ENCODE peak calls at places on chromosomes 2 and 18, in four cellular contexts. D is BJ, T is pancreas, G is COR-L47. Y is an unnamed sample.

GRCh38 chr2:31137211-31138036 is 816 bp downstream of the GALNT14 start:
- DNase-seq in D (no peak), T (no peak), G (no peak), Y (no peak)

GRCh38 chr2:186108470-186108869 is 369.9 kb downstream of the FSIP2 start:
- DNase-seq in D (no peak), T (no peak), G (no peak), Y (no peak)

GRCh38 chr2:207046642-207047213 is 107.4 kb downstream of the CPO start:
- DNase-seq in D (no peak), T (no peak), G (peak; percentile 55), Y (no peak)

GRCh38 chr2:65279756-65280155 is 52.1 kb downstream of the ACTR2 start:
- DNase-seq in D (no peak), T (no peak), G (no peak), Y (no peak)

GRCh38 chr2:218883491-218884490 is 3.1 kb downstream of the WNT10A start:
- DNase-seq in D (no peak), T (peak; percentile 43), G (no peak), Y (no peak)

GRCh38 chr2:23566236-23567142 is 181.5 kb downstream of the KLHL29 start:
- DNase-seq in D (no peak), T (no peak), G (peak; percentile 21), Y (no peak)

GRCh38 chr2:57843158-57843557 is 203.4 kb upstream of the VRK2 start:
- DNase-seq in D (no peak), T (no peak), G (no peak), Y (no peak)

GRCh38 chr2:96927420-96928171 is 57.7 kb upstream of the SEMA4C start:
- DNase-seq in D (no peak), T (no peak), G (peak; percentile 78), Y (no peak)

GRCh38 chr18:54250846-54251251 is 18.5 kb upstream of the POLI start:
- DNase-seq in D (no peak), T (no peak), G (no peak), Y (no peak)

GRCh38 chr2:133986076-133986837 is 267.6 kb upstream of the MGAT5 start:
- DNase-seq in D (no peak), T (no peak), G (no peak), Y (no peak)

GRCh38 chr2:177171418-177171865 is 41.2 kb upstream of the HNRNPA3 start:
- DNase-seq in D (no peak), T (peak; percentile 28), G (no peak), Y (no peak)

GRCh38 chr2:167404896-167405295 is 516.6 kb downstream of the XIRP2 start:
- DNase-seq in D (no peak), T (no peak), G (no peak), Y (no peak)

GRCh38 chr2:193679850-193680249 is 1485.1 kb upstream of the TMEFF2 start:
- DNase-seq in D (no peak), T (no peak), G (no peak), Y (no peak)

GRCh38 chr2:6929196-6929874 is 12.1 kb downstream of the RNF144A start:
- DNase-seq in D (no peak), T (no peak), G (no peak), Y (no peak)

GRCh38 chr2:75375646-75376582 is 176.6 kb upstream of the TACR1 start:
- DNase-seq in D (peak; percentile 24), T (no peak), G (no peak), Y (no peak)

GRCh38 chr2:159959136-159959535 is 103.3 kb downstream of the PLA2R1 start:
- DNase-seq in D (no peak), T (no peak), G (no peak), Y (no peak)

GRCh38 chr2:166127217-166128155 is at the start of gene SCN1A:
- DNase-seq in D (no peak), T (no peak), G (peak; percentile 76), Y (peak; percentile 9)

GRCh38 chr2:229922449-229923386 is at the start of gene FBXO36:
- DNase-seq in D (no peak), T (peak; percentile 87), G (peak; percentile 70), Y (peak; percentile 80)

GRCh38 chr2:239215136-239215925 is 185.5 kb downstream of the HDAC4 start:
- DNase-seq in D (no peak), T (no peak), G (no peak), Y (no peak)

GRCh38 chr2:16186661-16187516 is 246.5 kb downstream of the MYCN start:
- DNase-seq in D (no peak), T (no peak), G (no peak), Y (no peak)

GRCh38 chr2:158099716-158100115 is 2.0 kb upstream of the UPP2 start:
- DNase-seq in D (no peak), T (no peak), G (no peak), Y (no peak)

GRCh38 chr2:179569834-179570233 is 291.6 kb downstream of the ZNF385B start:
- DNase-seq in D (peak; percentile 39), T (no peak), G (no peak), Y (no peak)

GRCh38 chr18:48845174-48845573 is 105.6 kb downstream of the SMAD7 start:
- DNase-seq in D (no peak), T (no peak), G (no peak), Y (no peak)

GRCh38 chr2:36578343-36579296 is 19.3 kb downstream of the FEZ2 start:
- DNase-seq in D (no peak), T (no peak), G (no peak), Y (no peak)

GRCh38 chr2:156125018-156125417 is 207.5 kb downstream of the NR4A2 start:
- DNase-seq in D (no peak), T (no peak), G (no peak), Y (no peak)

GRCh38 chr2:38690499-38691420 is 24.8 kb downstream of the GALM start:
- DNase-seq in D (peak; percentile 85), T (no peak), G (no peak), Y (no peak)

GRCh38 chr18:8630546-8630945 is 21.3 kb downstream of the RAB12 start:
- DNase-seq in D (no peak), T (no peak), G (no peak), Y (no peak)

GRCh38 chr2:217086038-217086522 is 226.2 kb upstream of the TNP1 start:
- DNase-seq in D (no peak), T (no peak), G (no peak), Y (no peak)

GRCh38 chr18:23933407-23933806 is 81.1 kb upstream of the TTC39C start:
- DNase-seq in D (no peak), T (no peak), G (no peak), Y (no peak)

GRCh38 chr2:125822746-125823145 is 833.2 kb upstream of the GYPC start:
- DNase-seq in D (no peak), T (no peak), G (no peak), Y (no peak)

GRCh38 chr2:109247812-109248211 is 118.8 kb downstream of the SH3RF3 start:
- DNase-seq in D (no peak), T (no peak), G (no peak), Y (no peak)

GRCh38 chr2:127039387-127040031 is 67.4 kb downstream of the BIN1 start:
- DNase-seq in D (no peak), T (no peak), G (no peak), Y (no peak)

GRCh38 chr2:233372855-233373254 is 18.6 kb downstream of the DGKD start:
- DNase-seq in D (no peak), T (no peak), G (no peak), Y (no peak)

GRCh38 chr18:27862056-27862682 is 314.8 kb downstream of the CDH2 start:
- DNase-seq in D (no peak), T (no peak), G (peak; percentile 19), Y (peak; percentile 50)

GRCh38 chr2:88854528-88854927 is 163.1 kb downstream of the RPIA start:
- DNase-seq in D (no peak), T (no peak), G (no peak), Y (no peak)

GRCh38 chr2:206062724-206063123 is 23.2 kb downstream of the INO80D start:
- DNase-seq in D (no peak), T (no peak), G (no peak), Y (no peak)

GRCh38 chr2:148999451-148999891 is 39.0 kb upstream of the LYPD6B start:
- DNase-seq in D (no peak), T (no peak), G (no peak), Y (no peak)

GRCh38 chr2:129902731-129903585 is 76.5 kb upstream of the RAB6C start:
- DNase-seq in D (no peak), T (no peak), G (no peak), Y (no peak)

GRCh38 chr2:150141241-150142001 is 346.0 kb downstream of the RND3 start:
- DNase-seq in D (no peak), T (no peak), G (no peak), Y (no peak)

GRCh38 chr2:238290079-238290478 is 1.7 kb upstream of the PER2 start:
- DNase-seq in D (no peak), T (peak; percentile 69), G (peak; percentile 88), Y (no peak)